ENCODE peak calls at places on chromosomes 7 and 10, in six cellular contexts. R, N, I, X, O and J are unnamed samples.
A peak's percentile ranks its signal among the peaks of the same experiment; 100 is the strongest.

GRCh38 chr10:14330390-14331071 is at the start of gene FRMD4A:
- DNase-seq in R (no peak), N (no peak), I (no peak), X (peak; percentile 71), O (no peak), J (no peak)

GRCh38 chr7:142873281-142873784 is 12.2 kb downstream of the TRPV6 start:
- DNase-seq in R (no peak), N (no peak), I (no peak), X (no peak), O (no peak), J (no peak)

GRCh38 chr7:145582742-145583303 is 533.8 kb upstream of the CNTNAP2 start:
- DNase-seq in R (no peak), N (no peak), I (no peak), X (no peak), O (no peak), J (no peak)

GRCh38 chr10:12586724-12587123 is 237.4 kb downstream of the CAMK1D start:
- DNase-seq in R (no peak), N (no peak), I (no peak), X (no peak), O (no peak), J (no peak)

GRCh38 chr10:114401195-114401741 is 3.0 kb downstream of the AFAP1L2 start:
- DNase-seq in R (peak; percentile 76), N (peak; percentile 94), I (peak; percentile 49), X (no peak), O (no peak), J (no peak)

GRCh38 chr7:128100225-128100948 is 69.2 kb upstream of the LRRC4 start:
- DNase-seq in R (no peak), N (no peak), I (no peak), X (no peak), O (no peak), J (no peak)

GRCh38 chr10:18043148-18043547 is 91.4 kb downstream of the SLC39A12 start:
- DNase-seq in R (no peak), N (peak; percentile 80), I (peak; percentile 81), X (no peak), O (no peak), J (no peak)

GRCh38 chr10:17409170-17409733 is 45.1 kb downstream of the ST8SIA6 start:
- DNase-seq in R (no peak), N (peak; percentile 20), I (peak; percentile 5), X (no peak), O (no peak), J (no peak)

GRCh38 chr10:5449227-5449626 is 36.9 kb downstream of the NET1 start:
- DNase-seq in R (no peak), N (no peak), I (no peak), X (no peak), O (no peak), J (no peak)

GRCh38 chr10:5645944-5646617 is 20.3 kb downstream of the ASB13 start:
- DNase-seq in R (no peak), N (no peak), I (no peak), X (no peak), O (no peak), J (no peak)

GRCh38 chr7:87059525-87060287 is at the start of gene ELAPOR2:
- DNase-seq in R (peak; percentile 82), N (peak; percentile 12), I (peak; percentile 8), X (peak; percentile 80), O (peak; percentile 8), J (peak; percentile 83)

GRCh38 chr10:5891009-5891408 is 966 bp downstream of the FBH1 start:
- DNase-seq in R (no peak), N (no peak), I (no peak), X (no peak), O (no peak), J (no peak)

GRCh38 chr7:57769131-57769530 is 319.2 kb downstream of the ZNF716 start:
- DNase-seq in R (no peak), N (no peak), I (no peak), X (no peak), O (no peak), J (no peak)

GRCh38 chr7:42151309-42151708 is 85.7 kb downstream of the GLI3 start:
- DNase-seq in R (no peak), N (peak; percentile 82), I (peak; percentile 71), X (no peak), O (no peak), J (no peak)

GRCh38 chr10:72186213-72186612 is 29.6 kb upstream of the ANAPC16 start:
- DNase-seq in R (no peak), N (no peak), I (peak; percentile 37), X (no peak), O (no peak), J (no peak)

GRCh38 chr7:47482013-47482761 is 99.7 kb downstream of the TNS3 start:
- DNase-seq in R (peak; percentile 70), N (peak; percentile 94), I (peak; percentile 98), X (no peak), O (no peak), J (no peak)

GRCh38 chr10:91796332-91797076 is 1.7 kb upstream of the TNKS2 start:
- DNase-seq in R (no peak), N (no peak), I (no peak), X (no peak), O (peak; percentile 64), J (no peak)

GRCh38 chr7:149071641-149072437 is 18.7 kb downstream of the ZNF786 start:
- DNase-seq in R (peak; percentile 27), N (peak; percentile 4), I (peak; percentile 5), X (no peak), O (no peak), J (peak; percentile 18)

GRCh38 chr10:131211146-131211545 is 100.4 kb downstream of the TCERG1L start:
- DNase-seq in R (no peak), N (no peak), I (no peak), X (no peak), O (no peak), J (no peak)

GRCh38 chr7:39392151-39392550 is 174.1 kb upstream of the YAE1 start:
- DNase-seq in R (no peak), N (no peak), I (no peak), X (no peak), O (no peak), J (no peak)

GRCh38 chr7:39384386-39384785 is 181.8 kb upstream of the YAE1 start:
- DNase-seq in R (no peak), N (no peak), I (no peak), X (no peak), O (no peak), J (no peak)

DNA sequence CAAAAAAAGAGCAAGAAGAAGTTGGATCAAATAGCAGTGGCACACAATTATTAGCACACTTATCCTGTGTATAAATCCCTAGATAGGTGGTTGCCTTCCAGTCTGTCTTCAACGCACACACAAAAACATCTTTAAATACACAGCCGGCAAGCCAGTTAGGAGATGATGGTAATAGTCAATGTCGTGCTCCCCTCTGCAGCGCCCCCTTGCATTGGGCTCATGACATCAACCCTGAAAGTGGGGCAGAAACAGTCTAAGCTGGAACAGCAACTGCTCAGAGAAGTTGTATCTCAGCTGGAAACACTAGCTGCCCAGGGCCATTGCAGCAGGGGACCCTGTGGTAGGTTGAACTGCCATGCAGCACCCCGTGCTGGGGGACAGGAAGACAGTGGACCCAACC is 179.5 kb upstream of the YAE1 start:
- DNase-seq in R (no peak), N (no peak), I (no peak), X (no peak), O (no peak), J (no peak)
- TF ChIP-seq CTCF in R (no peak), N (no peak), I (no peak), X (no peak), O (no peak), J (no peak)

DNA sequence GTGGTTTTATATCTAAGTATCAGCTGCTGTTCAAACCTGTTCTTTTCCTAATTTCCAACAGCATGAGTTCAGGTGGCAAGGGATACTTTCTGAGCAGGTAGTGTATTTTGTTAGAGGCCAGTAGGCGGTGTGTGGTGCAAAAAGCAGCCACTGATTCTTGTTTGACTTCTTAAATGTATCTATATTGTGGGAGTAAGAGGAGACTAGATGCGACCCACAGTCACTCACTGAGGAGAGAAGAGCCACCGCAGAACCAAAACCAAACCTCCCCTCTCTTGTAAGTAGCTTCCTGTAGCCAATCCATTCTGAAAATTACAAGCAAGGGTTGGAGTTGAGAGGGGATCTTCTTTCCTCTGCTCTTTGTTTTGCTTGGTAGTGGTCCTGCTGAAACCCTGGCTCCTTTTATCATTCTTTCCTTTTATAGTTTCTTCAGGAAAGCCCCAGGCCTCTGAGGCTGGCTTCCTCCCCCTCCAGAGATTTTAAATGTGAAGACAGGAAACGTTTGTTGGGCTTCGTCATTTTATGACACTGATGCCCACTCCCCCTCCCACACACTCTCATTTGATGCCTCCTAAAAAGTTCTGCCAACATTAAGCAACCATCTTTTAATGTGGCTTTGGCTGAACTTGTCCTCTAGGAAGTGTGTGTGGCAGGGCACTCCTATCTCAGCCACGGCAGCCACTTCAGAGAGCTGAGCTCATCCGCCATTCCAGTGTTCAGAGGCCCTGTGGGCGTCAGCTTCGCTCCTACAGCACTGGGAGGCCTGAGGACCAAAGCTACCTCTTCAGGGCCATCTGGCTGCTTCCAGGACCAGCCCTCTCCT is 566.1 kb downstream of the SUGCT start:
- DNase-seq in R (no peak), N (no peak), I (peak; percentile 23), X (no peak), O (no peak), J (no peak)
- TF ChIP-seq CTCF in R (no peak), N (no peak), I (no peak), X (no peak), O (peak; percentile 16), J (no peak)

DNA sequence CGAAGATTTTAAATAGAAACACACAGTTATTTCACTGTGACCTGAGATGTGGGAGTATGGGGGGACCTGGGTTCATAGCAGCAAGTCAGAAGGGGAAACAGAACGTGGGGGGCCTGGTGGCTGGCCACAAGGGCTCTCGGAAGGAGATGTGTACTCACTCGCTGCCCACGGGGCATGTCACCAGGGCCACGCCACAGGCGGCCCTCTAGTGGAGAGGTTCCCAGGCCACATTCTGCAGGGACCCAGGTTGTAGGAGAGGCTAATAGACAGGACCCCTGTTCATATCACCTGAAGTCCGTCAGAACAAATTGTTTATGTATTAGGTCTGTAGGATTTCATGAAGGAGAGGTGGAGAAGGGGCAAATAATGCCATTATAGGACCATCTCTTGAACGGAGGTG is 25.1 kb upstream of the SVOPL start:
- DNase-seq in R (no peak), N (no peak), I (no peak), X (no peak), O (no peak), J (no peak)
- TF ChIP-seq CTCF in R (no peak), N (no peak), I (no peak), X (no peak), O (peak; percentile 2), J (peak; percentile 27)

GRCh38 chr7:51731086-51731485 is 414.5 kb upstream of the COBL start:
- DNase-seq in R (no peak), N (no peak), I (no peak), X (no peak), O (no peak), J (no peak)

GRCh38 chr7:51727441-51727840 is 410.8 kb upstream of the COBL start:
- DNase-seq in R (no peak), N (no peak), I (no peak), X (no peak), O (no peak), J (no peak)

GRCh38 chr7:51732066-51732465 is 415.5 kb upstream of the COBL start:
- DNase-seq in R (no peak), N (no peak), I (no peak), X (peak; percentile 32), O (no peak), J (no peak)

DNA sequence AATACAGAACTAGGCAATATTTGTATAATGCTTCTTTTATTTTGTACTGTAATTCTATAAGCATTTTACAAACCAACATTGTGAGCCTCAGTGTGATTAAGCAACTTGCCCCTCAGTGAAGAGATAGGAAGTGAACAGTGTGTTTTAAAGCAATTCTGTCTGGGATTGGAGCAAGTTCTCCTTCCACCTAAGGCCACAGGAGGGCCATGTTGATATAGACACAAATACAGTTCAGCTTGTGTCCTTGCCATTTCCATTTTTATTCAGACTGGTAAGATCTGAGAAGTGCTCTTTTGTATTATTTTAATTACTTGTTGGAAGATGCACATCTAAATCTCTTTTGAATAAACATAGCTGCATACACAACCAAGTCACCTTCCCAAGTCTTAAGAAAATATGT is 416.3 kb upstream of the COBL start:
- DNase-seq in R (no peak), N (no peak), I (no peak), X (no peak), O (no peak), J (no peak)
- TF ChIP-seq CTCF in R (no peak), N (no peak), I (no peak), X (peak; percentile 17), O (no peak), J (peak; percentile 36)